ENCODE peak calls at places on chromosomes 4 and X, in four cellular contexts. O is GM23338, Q is mesothelial cell of epicardium, B is endothelial cell. H is an unnamed sample.

GRCh38 chr4:169620846-169621228 is 459 bp downstream of the CLCN3 start:
- DNase-seq in O (peak), Q (peak), B (peak), H (no peak)

GRCh38 chr4:44522761-44523445 is 74.3 kb upstream of the KCTD8 start:
- DNase-seq in O (no peak), Q (no peak), B (no peak), H (no peak)

GRCh38 chr4:184825394-184826314 is at the start of gene ACSL1:
- DNase-seq in O (peak), Q (peak), B (peak), H (peak)

GRCh38 chr4:174503079-174503724 is 19.1 kb downstream of the HPGD start:
- DNase-seq in O (no peak), Q (no peak), B (no peak), H (no peak)

GRCh38 chr4:139300431-139301142 is 718 bp upstream of the NAA15 start:
- DNase-seq in O (peak), Q (no peak), B (no peak), H (no peak)

GRCh38 chr4:26365537-26366150 is 44.8 kb downstream of the RBPJ start:
- DNase-seq in O (no peak), Q (no peak), B (no peak), H (no peak)

GRCh38 chr4:121380448-121381147 is at the start of gene QRFPR:
- DNase-seq in O (peak), Q (peak), B (peak), H (peak)

GRCh38 chr4:13173974-13174373 is 310.2 kb downstream of the RAB28 start:
- DNase-seq in O (no peak), Q (no peak), B (no peak), H (no peak)

GRCh38 chr4:26489101-26489669 is 1.1 kb downstream of the CCKAR start:
- DNase-seq in O (no peak), Q (no peak), B (no peak), H (peak)

GRCh38 chr4:121253961-121254360 is 89.8 kb upstream of the TNIP3 start:
- DNase-seq in O (no peak), Q (no peak), B (no peak), H (no peak)

GRCh38 chrX:74383611-74384010 is 37.7 kb upstream of the SLC16A2 start:
- DNase-seq in O (peak), Q (no peak), B (peak), H (no peak)

GRCh38 chr4:7815562-7815961 is 124.1 kb downstream of the AFAP1 start:
- DNase-seq in O (no peak), Q (no peak), B (no peak), H (no peak)
- TF ChIP-seq CTCF in O (no peak), Q (no peak), B (no peak), H (no peak)

DNA sequence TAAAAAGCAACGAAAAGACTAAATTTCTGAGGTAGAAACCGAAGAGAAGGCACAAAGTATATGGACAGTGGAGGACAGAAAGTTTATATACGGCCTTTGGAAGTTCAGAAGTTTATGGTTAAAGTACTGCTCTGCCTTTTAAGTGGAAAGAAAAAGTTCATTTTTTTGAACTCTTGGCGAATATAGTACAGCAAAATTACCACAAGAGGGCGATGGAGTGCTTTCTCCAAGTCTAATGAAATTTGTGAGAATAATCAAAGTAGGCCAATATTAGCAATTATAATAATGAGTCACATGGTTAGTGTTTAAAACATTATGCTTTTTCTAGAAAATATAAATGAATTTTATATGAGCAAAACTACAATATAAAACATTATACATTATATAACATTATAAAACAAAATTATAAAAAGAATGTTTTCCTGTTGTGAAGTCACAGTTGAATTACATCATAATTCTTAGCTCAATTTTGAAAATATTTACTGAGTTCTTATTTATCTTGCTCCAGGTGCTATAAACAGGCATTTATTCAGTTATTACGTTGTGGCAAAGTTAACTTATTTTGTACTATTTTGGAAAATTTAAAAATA is 136.2 kb upstream of the BMPR1B start:
- DNase-seq in O (peak), Q (no peak), B (peak), H (no peak)
- TF ChIP-seq CTCF in O (peak), Q (peak), B (peak), H (peak)

DNA sequence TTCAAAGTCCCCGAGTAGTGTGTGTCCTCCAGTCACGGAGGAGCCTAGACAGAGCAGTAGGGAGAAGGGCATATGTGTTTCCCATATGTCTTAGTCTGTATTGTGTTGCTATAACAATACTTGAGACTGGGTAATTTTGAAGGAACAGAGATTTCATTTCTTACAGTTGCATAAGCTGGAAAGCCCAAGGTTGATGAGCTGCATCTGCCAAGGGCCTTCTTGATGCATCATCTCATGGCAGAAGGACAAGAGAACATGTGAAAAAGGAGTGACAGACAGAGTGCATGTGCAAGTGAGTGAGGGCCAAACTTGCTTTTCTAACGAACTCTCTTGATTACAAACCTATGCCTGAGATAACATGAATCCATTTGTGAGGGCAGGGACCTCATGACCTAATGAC is 243.4 kb downstream of the ARHGAP10 start:
- DNase-seq in O (no peak), Q (no peak), B (no peak), H (no peak)
- TF ChIP-seq CTCF in O (no peak), Q (no peak), B (no peak), H (no peak)

DNA sequence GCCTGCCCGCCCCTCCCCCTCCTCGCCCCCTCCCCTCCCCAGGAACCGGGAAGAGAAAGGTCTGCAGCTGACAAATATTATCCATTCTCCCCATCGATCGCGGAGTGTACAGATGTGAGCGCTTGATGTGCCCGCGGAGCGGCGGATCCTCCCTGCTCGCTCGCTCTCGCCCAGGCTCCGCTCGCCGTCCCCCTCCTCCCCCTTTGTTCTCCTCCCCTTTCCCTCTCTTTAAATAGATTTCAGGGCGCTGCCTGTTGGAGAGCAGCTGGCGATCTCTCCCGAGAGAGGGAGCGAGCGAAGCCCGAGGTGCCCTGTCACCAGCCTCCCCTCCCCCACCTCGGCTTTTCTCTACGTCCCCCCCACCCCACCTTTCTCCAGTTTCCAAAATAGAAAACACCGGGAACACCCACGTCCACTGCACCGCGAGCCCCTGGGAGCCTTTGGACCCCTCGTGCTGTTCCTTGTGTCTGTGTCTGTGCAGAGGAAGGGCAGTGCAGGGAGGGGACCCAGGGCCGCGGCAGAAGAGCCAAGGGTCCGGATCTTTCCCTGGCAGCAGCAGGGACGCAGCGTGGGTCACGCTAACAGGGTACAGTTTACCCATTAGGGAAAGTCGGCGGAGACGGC is 56.6 kb upstream of the BCOR start:
- DNase-seq in O (peak), Q (no peak), B (peak), H (no peak)
- TF ChIP-seq CTCF in O (no peak), Q (no peak), B (no peak), H (no peak)

H was measured in type B pancreatic cell.